ENCODE peak calls at places on chromosomes 1 and 21, in eight cellular contexts. One of them, this sample, is unnamed.

GRCh38 chr1:190022709-190023108 is 455.0 kb downstream of the BRINP3 start:
- DNase-seq in mucosa of descending colon: no peak
- DNase-seq in body of pancreas: no peak
- DNase-seq in neural progenitor cell: no peak
- DNase-seq in HFF-Myc: no peak
- DNase-seq in mammary epithelial cell: peak
- DNase-seq in thoracic aorta: no peak
- DNase-seq in fibroblast of pulmonary artery: peak
- DNase-seq in this sample: no peak

GRCh38 chr1:19477284-19478240 is 7.8 kb downstream of the CAPZB start:
- DNase-seq in mucosa of descending colon: peak
- DNase-seq in body of pancreas: no peak
- DNase-seq in neural progenitor cell: no peak
- DNase-seq in HFF-Myc: no peak
- DNase-seq in mammary epithelial cell: no peak
- DNase-seq in thoracic aorta: no peak
- DNase-seq in fibroblast of pulmonary artery: no peak
- DNase-seq in this sample: no peak

GRCh38 chr1:164586619-164587018 is 27.6 kb downstream of the PBX1 start:
- DNase-seq in mucosa of descending colon: no peak
- DNase-seq in body of pancreas: no peak
- DNase-seq in neural progenitor cell: no peak
- DNase-seq in HFF-Myc: no peak
- DNase-seq in mammary epithelial cell: no peak
- DNase-seq in thoracic aorta: no peak
- DNase-seq in fibroblast of pulmonary artery: no peak
- DNase-seq in this sample: no peak

GRCh38 chr21:42102063-42102462 is 30.9 kb downstream of the UMODL1 start:
- DNase-seq in mucosa of descending colon: peak
- DNase-seq in body of pancreas: no peak
- DNase-seq in neural progenitor cell: no peak
- DNase-seq in HFF-Myc: no peak
- DNase-seq in mammary epithelial cell: peak
- DNase-seq in thoracic aorta: no peak
- DNase-seq in fibroblast of pulmonary artery: no peak
- DNase-seq in this sample: no peak

GRCh38 chr1:19597463-19598309 is 46.4 kb upstream of the NBL1 start:
- DNase-seq in mucosa of descending colon: peak
- DNase-seq in body of pancreas: peak
- DNase-seq in neural progenitor cell: no peak
- DNase-seq in HFF-Myc: no peak
- DNase-seq in mammary epithelial cell: peak
- DNase-seq in thoracic aorta: no peak
- DNase-seq in fibroblast of pulmonary artery: peak
- DNase-seq in this sample: peak

GRCh38 chr1:151828931-151829330 is 2.7 kb downstream of the RORC start:
- DNase-seq in mucosa of descending colon: no peak
- DNase-seq in body of pancreas: peak
- DNase-seq in neural progenitor cell: peak
- DNase-seq in HFF-Myc: no peak
- DNase-seq in mammary epithelial cell: peak
- DNase-seq in thoracic aorta: no peak
- DNase-seq in fibroblast of pulmonary artery: peak
- DNase-seq in this sample: peak

GRCh38 chr21:26637346-26637745 is 64.3 kb upstream of the CYYR1 start:
- DNase-seq in mucosa of descending colon: no peak
- DNase-seq in body of pancreas: no peak
- DNase-seq in neural progenitor cell: no peak
- DNase-seq in HFF-Myc: no peak
- DNase-seq in mammary epithelial cell: no peak
- DNase-seq in thoracic aorta: no peak
- DNase-seq in fibroblast of pulmonary artery: no peak
- DNase-seq in this sample: no peak

GRCh38 chr1:81414417-81415087 is 386.2 kb upstream of the ADGRL2 start:
- DNase-seq in mucosa of descending colon: peak
- DNase-seq in body of pancreas: peak
- DNase-seq in neural progenitor cell: peak
- DNase-seq in HFF-Myc: peak
- DNase-seq in mammary epithelial cell: no peak
- DNase-seq in thoracic aorta: no peak
- DNase-seq in fibroblast of pulmonary artery: peak
- DNase-seq in this sample: peak

GRCh38 chr1:220827445-220828210 is 40.9 kb downstream of the MTARC1 start:
- DNase-seq in mucosa of descending colon: no peak
- DNase-seq in body of pancreas: no peak
- DNase-seq in neural progenitor cell: no peak
- DNase-seq in HFF-Myc: no peak
- DNase-seq in mammary epithelial cell: no peak
- DNase-seq in thoracic aorta: no peak
- DNase-seq in fibroblast of pulmonary artery: no peak
- DNase-seq in this sample: no peak

GRCh38 chr1:7352974-7353373 is 418.1 kb upstream of the VAMP3 start:
- DNase-seq in mucosa of descending colon: no peak
- DNase-seq in body of pancreas: no peak
- DNase-seq in neural progenitor cell: no peak
- DNase-seq in HFF-Myc: no peak
- DNase-seq in mammary epithelial cell: no peak
- DNase-seq in thoracic aorta: no peak
- DNase-seq in fibroblast of pulmonary artery: no peak
- DNase-seq in this sample: no peak

GRCh38 chr1:7704214-7705047 is 66.7 kb upstream of the VAMP3 start:
- DNase-seq in mucosa of descending colon: peak
- DNase-seq in body of pancreas: peak
- DNase-seq in neural progenitor cell: peak
- DNase-seq in HFF-Myc: peak
- DNase-seq in mammary epithelial cell: peak
- DNase-seq in thoracic aorta: peak
- DNase-seq in fibroblast of pulmonary artery: peak
- DNase-seq in this sample: peak

GRCh38 chr1:210222288-210223006 is 10.1 kb upstream of the SERTAD4 start:
- DNase-seq in mucosa of descending colon: peak
- DNase-seq in body of pancreas: peak
- DNase-seq in neural progenitor cell: peak
- DNase-seq in HFF-Myc: no peak
- DNase-seq in mammary epithelial cell: no peak
- DNase-seq in thoracic aorta: no peak
- DNase-seq in fibroblast of pulmonary artery: peak
- DNase-seq in this sample: peak

GRCh38 chr1:216034506-216034905 is 388.7 kb downstream of the USH2A start:
- DNase-seq in mucosa of descending colon: no peak
- DNase-seq in body of pancreas: no peak
- DNase-seq in neural progenitor cell: peak
- DNase-seq in HFF-Myc: no peak
- DNase-seq in mammary epithelial cell: peak
- DNase-seq in thoracic aorta: no peak
- DNase-seq in fibroblast of pulmonary artery: no peak
- DNase-seq in this sample: no peak

GRCh38 chr1:240285541-240285940 is 193.9 kb downstream of the FMN2 start:
- DNase-seq in mucosa of descending colon: no peak
- DNase-seq in body of pancreas: no peak
- DNase-seq in neural progenitor cell: no peak
- DNase-seq in HFF-Myc: no peak
- DNase-seq in mammary epithelial cell: no peak
- DNase-seq in thoracic aorta: no peak
- DNase-seq in fibroblast of pulmonary artery: peak
- DNase-seq in this sample: peak

GRCh38 chr1:229409616-229410369 is 24.1 kb downstream of the ACTA1 start:
- DNase-seq in mucosa of descending colon: no peak
- DNase-seq in body of pancreas: peak
- DNase-seq in neural progenitor cell: peak
- DNase-seq in HFF-Myc: no peak
- DNase-seq in mammary epithelial cell: no peak
- DNase-seq in thoracic aorta: no peak
- DNase-seq in fibroblast of pulmonary artery: no peak
- DNase-seq in this sample: no peak

GRCh38 chr21:15293251-15293650 is 228.5 kb upstream of the NRIP1 start:
- DNase-seq in mucosa of descending colon: no peak
- DNase-seq in body of pancreas: no peak
- DNase-seq in neural progenitor cell: no peak
- DNase-seq in HFF-Myc: peak
- DNase-seq in mammary epithelial cell: peak
- DNase-seq in thoracic aorta: no peak
- DNase-seq in fibroblast of pulmonary artery: peak
- DNase-seq in this sample: peak

GRCh38 chr21:33685613-33686197 is 43.4 kb downstream of the ITSN1 start:
- DNase-seq in mucosa of descending colon: no peak
- DNase-seq in body of pancreas: no peak
- DNase-seq in neural progenitor cell: no peak
- DNase-seq in HFF-Myc: peak
- DNase-seq in mammary epithelial cell: peak
- DNase-seq in thoracic aorta: no peak
- DNase-seq in fibroblast of pulmonary artery: peak
- DNase-seq in this sample: peak

GRCh38 chr1:213989071-213989739 is 1.4 kb downstream of the PROX1 start:
- DNase-seq in mucosa of descending colon: peak
- DNase-seq in body of pancreas: peak
- DNase-seq in neural progenitor cell: peak
- DNase-seq in HFF-Myc: no peak
- DNase-seq in mammary epithelial cell: no peak
- DNase-seq in thoracic aorta: no peak
- DNase-seq in fibroblast of pulmonary artery: no peak
- DNase-seq in this sample: no peak

GRCh38 chr1:240602189-240602588 is 9.8 kb downstream of the GREM2 start:
- DNase-seq in mucosa of descending colon: no peak
- DNase-seq in body of pancreas: no peak
- DNase-seq in neural progenitor cell: no peak
- DNase-seq in HFF-Myc: no peak
- DNase-seq in mammary epithelial cell: no peak
- DNase-seq in thoracic aorta: no peak
- DNase-seq in fibroblast of pulmonary artery: peak
- DNase-seq in this sample: peak

GRCh38 chr1:244901400-244901799 is 37.1 kb upstream of the HNRNPU start:
- DNase-seq in mucosa of descending colon: no peak
- DNase-seq in body of pancreas: no peak
- DNase-seq in neural progenitor cell: no peak
- DNase-seq in HFF-Myc: no peak
- DNase-seq in mammary epithelial cell: no peak
- DNase-seq in thoracic aorta: no peak
- DNase-seq in fibroblast of pulmonary artery: no peak
- DNase-seq in this sample: no peak

GRCh38 chr1:49297783-49298182 is 521.1 kb upstream of the BEND5 start:
- DNase-seq in mucosa of descending colon: no peak
- DNase-seq in body of pancreas: no peak
- DNase-seq in neural progenitor cell: no peak
- DNase-seq in HFF-Myc: no peak
- DNase-seq in mammary epithelial cell: no peak
- DNase-seq in thoracic aorta: no peak
- DNase-seq in fibroblast of pulmonary artery: no peak
- DNase-seq in this sample: no peak

GRCh38 chr1:114093624-114094302 is 59.9 kb downstream of the SYT6 start:
- DNase-seq in mucosa of descending colon: no peak
- DNase-seq in body of pancreas: no peak
- DNase-seq in neural progenitor cell: peak
- DNase-seq in HFF-Myc: no peak
- DNase-seq in mammary epithelial cell: peak
- DNase-seq in thoracic aorta: no peak
- DNase-seq in fibroblast of pulmonary artery: peak
- DNase-seq in this sample: peak
- H3K4me3 ChIP-seq in mucosa of descending colon: no peak
- H3K4me3 ChIP-seq in body of pancreas: no peak
- H3K4me3 ChIP-seq in neural progenitor cell: no peak
- H3K4me3 ChIP-seq in HFF-Myc: no peak
- H3K4me3 ChIP-seq in mammary epithelial cell: no peak
- H3K4me3 ChIP-seq in thoracic aorta: no peak
- H3K4me3 ChIP-seq in fibroblast of pulmonary artery: no peak
- H3K4me3 ChIP-seq in this sample: no peak

GRCh38 chr1:231949277-231950122 is 322.9 kb downstream of the DISC1 start:
- DNase-seq in mucosa of descending colon: peak
- DNase-seq in body of pancreas: no peak
- DNase-seq in neural progenitor cell: peak
- DNase-seq in HFF-Myc: no peak
- DNase-seq in mammary epithelial cell: no peak
- DNase-seq in thoracic aorta: no peak
- DNase-seq in fibroblast of pulmonary artery: no peak
- DNase-seq in this sample: peak
- TF ChIP-seq CTCF in mucosa of descending colon: no peak
- TF ChIP-seq CTCF in body of pancreas: no peak
- TF ChIP-seq CTCF in neural progenitor cell: peak
- TF ChIP-seq CTCF in HFF-Myc: no peak
- TF ChIP-seq CTCF in mammary epithelial cell: no peak
- TF ChIP-seq CTCF in thoracic aorta: no peak
- TF ChIP-seq CTCF in fibroblast of pulmonary artery: no peak
- TF ChIP-seq CTCF in this sample: no peak

GRCh38 chr21:31559368-31560119 is 99.9 kb upstream of the SOD1 start:
- DNase-seq in mucosa of descending colon: peak
- DNase-seq in body of pancreas: peak
- DNase-seq in neural progenitor cell: peak
- DNase-seq in HFF-Myc: peak
- DNase-seq in mammary epithelial cell: peak
- DNase-seq in thoracic aorta: peak
- DNase-seq in fibroblast of pulmonary artery: peak
- DNase-seq in this sample: peak
- H3K4me3 ChIP-seq in mucosa of descending colon: peak
- H3K4me3 ChIP-seq in body of pancreas: peak
- H3K4me3 ChIP-seq in neural progenitor cell: peak
- H3K4me3 ChIP-seq in HFF-Myc: peak
- H3K4me3 ChIP-seq in mammary epithelial cell: peak
- H3K4me3 ChIP-seq in thoracic aorta: peak
- H3K4me3 ChIP-seq in fibroblast of pulmonary artery: peak
- H3K4me3 ChIP-seq in this sample: peak

GRCh38 chr1:14603641-14604040 is 5.2 kb downstream of the KAZN start:
- DNase-seq in mucosa of descending colon: no peak
- DNase-seq in body of pancreas: no peak
- DNase-seq in neural progenitor cell: no peak
- DNase-seq in HFF-Myc: no peak
- DNase-seq in mammary epithelial cell: no peak
- DNase-seq in thoracic aorta: no peak
- DNase-seq in fibroblast of pulmonary artery: no peak
- DNase-seq in this sample: no peak

GRCh38 chr1:14604414-14604813 is 5.9 kb downstream of the KAZN start:
- DNase-seq in mucosa of descending colon: no peak
- DNase-seq in body of pancreas: no peak
- DNase-seq in neural progenitor cell: no peak
- DNase-seq in HFF-Myc: no peak
- DNase-seq in mammary epithelial cell: no peak
- DNase-seq in thoracic aorta: no peak
- DNase-seq in fibroblast of pulmonary artery: no peak
- DNase-seq in this sample: no peak

GRCh38 chr1:14607295-14607694 is 8.8 kb downstream of the KAZN start:
- DNase-seq in mucosa of descending colon: no peak
- DNase-seq in body of pancreas: no peak
- DNase-seq in neural progenitor cell: no peak
- DNase-seq in HFF-Myc: no peak
- DNase-seq in mammary epithelial cell: no peak
- DNase-seq in thoracic aorta: no peak
- DNase-seq in fibroblast of pulmonary artery: no peak
- DNase-seq in this sample: no peak

GRCh38 chr1:14606632-14607031 is 8.1 kb downstream of the KAZN start:
- DNase-seq in mucosa of descending colon: no peak
- DNase-seq in body of pancreas: no peak
- DNase-seq in neural progenitor cell: peak
- DNase-seq in HFF-Myc: no peak
- DNase-seq in mammary epithelial cell: no peak
- DNase-seq in thoracic aorta: no peak
- DNase-seq in fibroblast of pulmonary artery: no peak
- DNase-seq in this sample: no peak

DNA sequence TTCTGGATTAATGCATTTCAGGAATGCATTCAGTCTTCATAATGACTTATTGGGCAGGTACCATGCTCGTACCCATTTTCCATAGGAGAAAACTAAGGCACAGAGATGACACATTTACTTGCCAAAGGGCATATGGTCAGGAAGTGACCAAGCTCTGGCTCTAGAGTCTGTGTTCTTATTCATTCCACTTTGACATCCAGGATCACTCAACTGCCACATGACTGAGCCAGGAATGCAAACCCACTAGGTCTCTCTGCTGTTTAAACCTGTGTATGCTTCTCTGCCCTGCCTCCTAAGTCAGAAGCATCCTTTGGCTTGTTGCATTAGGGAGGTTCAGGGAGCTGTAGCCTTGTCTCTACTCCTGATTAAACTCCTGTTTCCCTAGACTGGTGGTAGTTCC is 7.5 kb downstream of the KAZN start:
- DNase-seq in mucosa of descending colon: no peak
- DNase-seq in body of pancreas: no peak
- DNase-seq in neural progenitor cell: no peak
- DNase-seq in HFF-Myc: no peak
- DNase-seq in mammary epithelial cell: no peak
- DNase-seq in thoracic aorta: no peak
- DNase-seq in fibroblast of pulmonary artery: no peak
- DNase-seq in this sample: no peak
- TF ChIP-seq CTCF in mucosa of descending colon: no peak
- TF ChIP-seq CTCF in body of pancreas: no peak
- TF ChIP-seq CTCF in neural progenitor cell: no peak
- TF ChIP-seq CTCF in HFF-Myc: no peak
- TF ChIP-seq CTCF in mammary epithelial cell: no peak
- TF ChIP-seq CTCF in thoracic aorta: no peak
- TF ChIP-seq CTCF in fibroblast of pulmonary artery: no peak
- TF ChIP-seq CTCF in this sample: no peak